ENCODE peak calls at places on chromosomes 1 and 21, in six cellular contexts. A is RWPE1; S is astrocyte of the spinal cord; C is transverse colon; M is CD14-positive monocyte; Y is CD4-positive, alpha-beta T cell. N is an unnamed sample.

GRCh38 chr1:100073531-100073930 is 59.2 kb downstream of the SASS6 start:
- DNase-seq in A (no peak), S (no peak), C (no peak), M (no peak), Y (no peak), N (no peak)

GRCh38 chr1:169184812-169185211 is 78.3 kb downstream of the ATP1B1 start:
- DNase-seq in A (no peak), S (no peak), C (no peak), M (no peak), Y (no peak), N (no peak)

GRCh38 chr1:113126207-113126606 is 53.2 kb downstream of the LRIG2 start:
- DNase-seq in A (no peak), S (no peak), C (no peak), M (no peak), Y (no peak), N (no peak)

GRCh38 chr1:185015598-185015997 is 29.8 kb upstream of the RNF2 start:
- DNase-seq in A (no peak), S (no peak), C (no peak), M (no peak), Y (no peak), N (no peak)

GRCh38 chr1:167148388-167148787 is 54.5 kb downstream of the STYXL2 start:
- DNase-seq in A (no peak), S (no peak), C (no peak), M (no peak), Y (no peak), N (no peak)

GRCh38 chr1:58584082-58584895 is 7.2 kb upstream of the TACSTD2 start:
- DNase-seq in A (peak), S (peak), C (peak), M (no peak), Y (no peak), N (no peak)

GRCh38 chr1:204172404-204173049 is 6.4 kb upstream of the REN start:
- DNase-seq in A (no peak), S (no peak), C (no peak), M (no peak), Y (no peak), N (no peak)

GRCh38 chr21:45376459-45377324 is 28.3 kb upstream of the COL18A1 start:
- DNase-seq in A (no peak), S (no peak), C (no peak), M (peak), Y (no peak), N (peak)

GRCh38 chr1:23376890-23377811 is 7.5 kb upstream of the ZNF436 start:
- DNase-seq in A (peak), S (peak), C (peak), M (no peak), Y (no peak), N (no peak)

GRCh38 chr1:26418865-26419349 is 8.3 kb downstream of the LIN28A start:
- DNase-seq in A (no peak), S (no peak), C (no peak), M (no peak), Y (no peak), N (no peak)

GRCh38 chr1:205500240-205501218 is 3.9 kb upstream of the CDK18 start:
- DNase-seq in A (peak), S (no peak), C (no peak), M (no peak), Y (no peak), N (no peak)

GRCh38 chr1:26391450-26391849 is 18.9 kb upstream of the ZNF683 start:
- DNase-seq in A (peak), S (peak), C (no peak), M (no peak), Y (peak), N (peak)

GRCh38 chr1:91572044-91572443 is 71.4 kb downstream of the CDC7 start:
- DNase-seq in A (no peak), S (no peak), C (no peak), M (peak), Y (no peak), N (no peak)

GRCh38 chr1:44919387-44919786 is 67.0 kb downstream of the EIF2B3 start:
- DNase-seq in A (no peak), S (no peak), C (no peak), M (no peak), Y (no peak), N (no peak)

GRCh38 chr1:36858981-36859380 is 175.3 kb downstream of the GRIK3 start:
- DNase-seq in A (no peak), S (no peak), C (no peak), M (no peak), Y (no peak), N (no peak)

GRCh38 chr1:87335175-87335992 is 6.7 kb downstream of the LMO4 start:
- DNase-seq in A (peak), S (peak), C (peak), M (peak), Y (peak), N (peak)
- TF ChIP-seq CTCF in A (peak), S (no peak), C (no peak), M (no peak), Y (no peak), N (no peak)

DNA sequence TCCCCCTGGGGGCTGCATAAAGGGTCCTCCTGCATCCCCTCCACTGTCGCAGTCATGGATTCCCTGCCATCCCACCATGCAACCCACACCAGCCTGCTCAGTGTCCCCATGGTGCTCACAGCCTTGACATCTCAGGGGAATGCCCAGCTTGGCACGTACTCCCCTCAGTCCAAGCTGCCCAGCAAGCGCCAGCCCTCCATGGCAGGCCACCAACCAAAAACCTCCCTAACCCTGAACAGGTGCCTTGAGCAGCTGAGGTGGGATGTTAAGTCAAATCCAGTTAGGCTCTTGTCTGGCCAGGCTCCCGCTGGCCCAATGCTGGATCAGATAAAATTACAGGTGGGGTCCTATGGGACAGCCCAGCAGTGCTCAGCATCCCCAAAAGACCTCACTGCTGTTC is 341 bp downstream of the VTCN1 start:
- DNase-seq in A (no peak), S (no peak), C (no peak), M (no peak), Y (no peak), N (no peak)
- TF ChIP-seq CTCF in A (no peak), S (no peak), C (no peak), M (no peak), Y (no peak), N (no peak)

GRCh38 chr21:35096959-35097358 is 47.9 kb upstream of the RUNX1 start:
- DNase-seq in A (no peak), S (no peak), C (no peak), M (no peak), Y (no peak), N (no peak)

GRCh38 chr21:35100351-35100771 is 51.3 kb upstream of the RUNX1 start:
- DNase-seq in A (no peak), S (no peak), C (no peak), M (no peak), Y (no peak), N (no peak)

GRCh38 chr21:35095859-35096291 is 46.8 kb upstream of the RUNX1 start:
- DNase-seq in A (no peak), S (no peak), C (no peak), M (no peak), Y (no peak), N (no peak)

GRCh38 chr21:35097525-35097924 is 48.4 kb upstream of the RUNX1 start:
- DNase-seq in A (no peak), S (no peak), C (no peak), M (no peak), Y (no peak), N (no peak)

GRCh38 chr21:35099310-35099709 is 50.2 kb upstream of the RUNX1 start:
- DNase-seq in A (no peak), S (no peak), C (no peak), M (no peak), Y (no peak), N (no peak)
- TF ChIP-seq CTCF in A (no peak), S (no peak), C (no peak), M (no peak), Y (no peak), N (no peak)

GRCh38 chr1:19882111-19883071 is at the start of gene OTUD3:
- DNase-seq in A (peak), S (peak), C (peak), M (peak), Y (peak), N (peak)
- TF ChIP-seq CTCF in A (peak), S (peak), C (peak), M (peak), Y (peak), N (peak)

GRCh38 chr1:3012511-3013291 is 8.6 kb upstream of the ACTRT2 start:
- DNase-seq in A (peak), S (peak), C (peak), M (no peak), Y (peak), N (peak)
- TF ChIP-seq CTCF in A (peak), S (peak), C (peak), M (peak), Y (peak), N (peak)

GRCh38 chr1:206808615-206809014 is 36.3 kb upstream of the IL10 start:
- DNase-seq in A (no peak), S (peak), C (peak), M (no peak), Y (no peak), N (no peak)
- TF ChIP-seq CTCF in A (no peak), S (peak), C (no peak), M (peak), Y (peak), N (no peak)